ENCODE peak calls at places on chromosomes 1 and 21, in five cellular contexts. K is ovary, Y is erythroblast, M is sigmoid colon, S is K562. R is an unnamed sample.

GRCh38 chr1:93705897-93706500 is 24.4 kb upstream of the BCAR3 start:
- DNase-seq in Y (no peak), S (no peak), K (no peak), M (no peak), R (peak; percentile 23)

GRCh38 chr21:42313501-42313969 is 1.7 kb downstream of the TFF3 start:
- DNase-seq in K (no peak), M (no peak), S (no peak), Y (no peak), R (peak; percentile 52)

GRCh38 chr1:215599418-215599817 is 32.3 kb downstream of the KCTD3 start:
- DNase-seq in S (peak; percentile 23), M (no peak), Y (peak; percentile 24), K (no peak), R (no peak)

GRCh38 chr1:25727026-25727818 is 72.8 kb upstream of the SELENON start:
- DNase-seq in M (peak; percentile 36), Y (no peak), S (no peak), K (no peak), R (no peak)

GRCh38 chr1:27348861-27349783 is 7.3 kb downstream of the SYTL1 start:
- DNase-seq in K (no peak), M (no peak), Y (no peak), S (peak; percentile 86), R (no peak)

GRCh38 chr21:37848721-37849490 is 67.4 kb downstream of the KCNJ6 start:
- DNase-seq in K (no peak), Y (no peak), M (no peak), S (no peak), R (no peak)

GRCh38 chr21:26117324-26117971 is 53.1 kb downstream of the APP start:
- DNase-seq in M (no peak), S (no peak), K (no peak), Y (no peak), R (no peak)

GRCh38 chr1:11156441-11156840 is 32.7 kb upstream of the ANGPTL7 start:
- DNase-seq in S (no peak), M (no peak), Y (no peak), K (no peak), R (no peak)

GRCh38 chr1:55070291-55070690 is 30.9 kb downstream of the PCSK9 start:
- DNase-seq in M (no peak), S (no peak), Y (no peak), K (no peak), R (no peak)

GRCh38 chr1:84711091-84711490 is 20.8 kb upstream of the SSX2IP start:
- DNase-seq in K (no peak), Y (no peak), S (no peak), M (no peak), R (no peak)

GRCh38 chr1:204128964-204129896 is 22.6 kb downstream of the ETNK2 start:
- DNase-seq in M (peak; percentile 91), Y (peak; percentile 77), K (peak; percentile 79), S (peak; percentile 96), R (peak; percentile 64)

GRCh38 chr1:110647254-110647891 is 27.4 kb downstream of the KCNA3 start:
- DNase-seq in K (no peak), M (no peak), Y (no peak), S (no peak), R (no peak)

GRCh38 chr1:22709891-22710687 is 550 bp upstream of the EPHB2 start:
- DNase-seq in M (no peak), K (peak; percentile 78), Y (peak; percentile 65), S (no peak), R (peak; percentile 75)

GRCh38 chr1:205495237-205495823 is 9.1 kb upstream of the CDK18 start:
- DNase-seq in M (no peak), Y (no peak), S (peak; percentile 47), K (no peak), R (no peak)

GRCh38 chr1:236021424-236022135 is 43.3 kb downstream of the NID1 start:
- DNase-seq in K (peak; percentile 48), S (no peak), Y (no peak), M (peak; percentile 89), R (no peak)

GRCh38 chr1:10980094-10980577 is 32.3 kb upstream of the TARDBP start:
- DNase-seq in M (peak; percentile 91), K (no peak), S (no peak), Y (no peak), R (no peak)

GRCh38 chr1:113811888-113812660 is at the start of gene RSBN1:
- DNase-seq in M (peak; percentile 100), S (peak; percentile 92), Y (peak; percentile 99), K (peak; percentile 99), R (peak; percentile 99)

GRCh38 chr1:225842074-225842473 is 32.1 kb downstream of the EPHX1 start:
- DNase-seq in M (no peak), Y (no peak), K (no peak), S (no peak), R (no peak)

GRCh38 chr1:20626524-20626923 is 6.7 kb upstream of the PINK1 start:
- DNase-seq in K (no peak), S (no peak), Y (no peak), M (no peak), R (peak; percentile 29)

GRCh38 chr1:22930235-22930912 is 42.3 kb downstream of the LACTBL1 start:
- DNase-seq in S (peak; percentile 90), Y (peak; percentile 49), M (peak; percentile 63), K (peak; percentile 36), R (peak; percentile 57)

GRCh38 chr1:39061951-39062350 is 35.8 kb downstream of the NDUFS5 start:
- DNase-seq in S (no peak), K (no peak), Y (no peak), M (no peak), R (no peak)

GRCh38 chr21:36773111-36773510 is 74.2 kb downstream of the SIM2 start:
- DNase-seq in Y (no peak), S (no peak), K (peak; percentile 52), M (peak; percentile 70), R (no peak)

GRCh38 chr1:55054396-55054795 is 15.0 kb downstream of the PCSK9 start:
- DNase-seq in S (no peak), M (no peak), Y (no peak), K (no peak), R (no peak)

GRCh38 chr1:192805832-192806323 is 3.0 kb upstream of the RGS2 start:
- DNase-seq in Y (peak; percentile 65), K (no peak), S (peak; percentile 46), M (no peak), R (peak; percentile 95)

GRCh38 chr1:75472089-75472970 is 138.6 kb downstream of the SLC44A5 start:
- DNase-seq in S (peak; percentile 67), M (no peak), Y (peak; percentile 83), K (no peak), R (no peak)

GRCh38 chr1:203281851-203282661 is 23.3 kb upstream of the BTG2 start:
- DNase-seq in K (no peak), Y (no peak), S (no peak), M (peak; percentile 60), R (no peak)

GRCh38 chr1:184473176-184473966 is 86.5 kb downstream of the C1orf21 start:
- DNase-seq in M (no peak), K (no peak), S (no peak), Y (no peak), R (no peak)

GRCh38 chr1:51741121-51741681 is 124.3 kb downstream of the OSBPL9 start:
- DNase-seq in S (no peak), K (no peak), Y (no peak), M (no peak), R (no peak)
- TF ChIP-seq POLR2A in S (no peak), K (no peak), Y (no peak), M (no peak), R (no peak)

GRCh38 chr1:212665241-212666115 is 34.2 kb downstream of the BATF3 start:
- DNase-seq in S (peak; percentile 88), K (peak; percentile 62), Y (peak; percentile 85), M (peak; percentile 90), R (peak; percentile 84)
- TF ChIP-seq POLR2A in S (no peak), K (no peak), Y (no peak), M (no peak), R (no peak)

GRCh38 chr1:231041705-231042261 is 1.7 kb upstream of the FAM89A start:
- DNase-seq in S (no peak), Y (peak; percentile 65), K (no peak), M (no peak), R (no peak)

GRCh38 chr1:231037585-231038517 is 2.2 kb downstream of the FAM89A start:
- DNase-seq in Y (peak; percentile 35), S (no peak), M (no peak), K (no peak), R (peak; percentile 29)

GRCh38 chr1:231040800-231041704 is 998 bp upstream of the FAM89A start:
- DNase-seq in K (peak; percentile 36), S (no peak), Y (peak; percentile 54), M (peak; percentile 69), R (no peak)

GRCh38 chr1:231039161-231040018 is 664 bp downstream of the FAM89A start:
- DNase-seq in M (peak; percentile 64), S (peak; percentile 65), Y (peak; percentile 79), K (peak; percentile 41), R (peak; percentile 73)

DNA sequence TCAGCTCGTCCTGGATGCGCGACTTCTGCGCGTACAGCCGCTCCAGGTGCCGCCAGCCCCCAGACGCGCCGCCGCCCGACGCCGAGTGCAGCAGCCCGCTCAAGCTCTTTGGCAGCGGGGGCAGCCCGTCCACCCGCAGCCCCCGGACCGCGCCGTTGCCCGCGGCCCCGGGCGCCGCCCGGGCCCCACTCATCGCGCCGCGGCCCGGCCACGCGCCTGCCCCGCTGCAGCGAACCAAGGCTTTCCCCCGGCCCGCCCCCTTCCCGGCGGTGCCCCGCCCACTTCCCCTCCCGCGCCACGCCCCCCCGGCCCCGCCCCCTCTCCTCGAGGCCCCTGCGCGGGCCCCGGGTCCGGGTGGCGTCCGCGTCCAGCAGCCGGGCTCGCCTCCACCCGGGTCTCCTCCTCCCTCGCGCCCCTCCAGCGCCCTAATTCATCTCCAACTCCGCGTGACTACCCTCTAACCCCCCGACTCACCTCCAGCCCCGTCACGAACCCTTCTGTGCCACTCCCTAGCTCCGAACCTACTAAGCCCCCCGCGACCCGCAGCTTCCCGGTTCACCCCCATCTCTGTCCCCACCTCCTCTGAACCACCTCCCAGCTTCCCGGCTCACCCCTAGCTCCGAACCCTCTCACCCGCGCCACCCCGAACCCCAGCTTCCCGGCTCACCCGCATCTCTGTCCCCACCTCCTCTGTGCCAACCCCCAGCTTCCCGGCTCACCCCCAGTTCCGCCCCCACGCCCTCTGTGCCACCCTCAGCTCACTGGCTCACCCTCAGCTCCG is at the start of gene FAM89A:
- DNase-seq in Y (peak; percentile 89), M (peak; percentile 71), S (peak; percentile 99), K (peak; percentile 77), R (peak; percentile 57)
- TF ChIP-seq POLR2A in Y (peak; percentile 23), M (no peak), S (peak; percentile 83), K (peak; percentile 15), R (peak; percentile 60)

DNA sequence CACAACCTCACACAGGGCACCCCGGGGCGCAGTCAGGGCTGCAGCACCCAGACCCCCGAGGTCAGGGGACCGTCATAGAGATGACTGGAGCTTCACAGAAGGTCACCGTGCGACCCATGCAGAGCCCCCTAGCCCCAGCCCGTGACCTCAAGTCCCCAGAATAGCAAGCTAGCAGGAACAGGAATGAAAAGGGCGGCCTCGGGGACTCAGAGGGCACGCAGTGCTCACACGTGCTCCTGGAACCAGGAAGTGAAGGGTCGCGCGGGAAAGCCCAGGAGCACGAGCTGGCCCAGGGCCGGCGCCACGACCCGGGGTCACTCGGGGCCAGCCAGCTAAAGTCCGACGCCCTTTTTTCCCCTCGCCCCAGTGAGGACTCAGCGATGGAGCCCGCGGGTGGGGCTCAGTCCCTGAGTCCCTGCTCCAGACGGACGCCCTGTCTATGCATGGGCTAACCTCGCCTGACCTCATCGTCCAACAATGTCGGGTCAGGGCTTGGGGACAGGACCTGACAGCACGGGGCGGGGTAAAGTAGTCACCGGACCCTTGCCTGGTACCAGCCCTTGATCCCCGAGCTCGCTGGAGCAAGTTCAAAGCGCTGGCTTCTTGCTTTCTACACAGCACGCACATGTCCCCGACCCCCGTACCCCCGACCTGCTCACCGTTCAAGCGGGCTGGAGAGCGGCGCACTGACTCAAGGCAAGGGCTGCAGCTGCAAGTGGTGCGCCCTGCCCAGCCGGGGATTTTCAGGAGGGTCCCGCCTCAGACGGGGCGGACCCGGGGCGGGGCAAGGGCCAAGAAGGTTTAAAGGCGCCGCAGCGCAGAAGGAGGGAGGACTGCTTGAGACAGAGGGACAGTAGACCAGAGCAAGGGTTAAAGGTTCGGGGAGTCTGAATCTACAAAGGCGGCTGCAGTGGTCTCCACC is at the start of gene TAGLN2:
- DNase-seq in Y (peak; percentile 89), S (peak; percentile 86), K (peak; percentile 90), M (peak; percentile 96), R (peak; percentile 92)
- TF ChIP-seq POLR2A in Y (peak; percentile 98), S (peak; percentile 98), K (peak; percentile 93), M (peak; percentile 82), R (peak; percentile 92)

R was measured in NB4.